ENCODE peak calls at places on chromosomes 2 and 18, in six cellular contexts. One of them, this sample, is unnamed.

GRCh38 chr18:46290440-46291020 is 186.3 kb downstream of the HAUS1 start:
- DNase-seq in HCT116: no peak
- DNase-seq in suprapubic skin: no peak
- DNase-seq in heart left ventricle: no peak
- DNase-seq in thyroid gland: no peak
- DNase-seq in uterus: no peak
- DNase-seq in this sample: no peak

GRCh38 chr18:58402247-58402646 is 226.6 kb downstream of the ALPK2 start:
- DNase-seq in HCT116: no peak
- DNase-seq in suprapubic skin: no peak
- DNase-seq in heart left ventricle: no peak
- DNase-seq in thyroid gland: peak; percentile 26
- DNase-seq in uterus: no peak
- DNase-seq in this sample: no peak

GRCh38 chr18:23239885-23240608 is 104.8 kb downstream of the CABLES1 start:
- DNase-seq in HCT116: no peak
- DNase-seq in suprapubic skin: no peak
- DNase-seq in heart left ventricle: no peak
- DNase-seq in thyroid gland: no peak
- DNase-seq in uterus: no peak
- DNase-seq in this sample: no peak

GRCh38 chr2:218186355-218186766 is 19.6 kb upstream of the CXCR1 start:
- DNase-seq in HCT116: peak; percentile 75
- DNase-seq in suprapubic skin: peak; percentile 71
- DNase-seq in heart left ventricle: peak; percentile 57
- DNase-seq in thyroid gland: peak; percentile 65
- DNase-seq in uterus: peak; percentile 44
- DNase-seq in this sample: peak; percentile 48

GRCh38 chr2:167653131-167653530 is 594.3 kb downstream of the STK39 start:
- DNase-seq in HCT116: no peak
- DNase-seq in suprapubic skin: no peak
- DNase-seq in heart left ventricle: no peak
- DNase-seq in thyroid gland: no peak
- DNase-seq in uterus: no peak
- DNase-seq in this sample: no peak

GRCh38 chr2:157894694-157895450 is 18.7 kb upstream of the ACVR1 start:
- DNase-seq in HCT116: no peak
- DNase-seq in suprapubic skin: no peak
- DNase-seq in heart left ventricle: no peak
- DNase-seq in thyroid gland: no peak
- DNase-seq in uterus: peak; percentile 30
- DNase-seq in this sample: no peak

GRCh38 chr2:191264647-191265079 is 19.5 kb downstream of the MYO1B start:
- DNase-seq in HCT116: no peak
- DNase-seq in suprapubic skin: no peak
- DNase-seq in heart left ventricle: no peak
- DNase-seq in thyroid gland: no peak
- DNase-seq in uterus: no peak
- DNase-seq in this sample: peak; percentile 16

GRCh38 chr18:79496978-79497637 is 101.4 kb downstream of the NFATC1 start:
- DNase-seq in HCT116: no peak
- DNase-seq in suprapubic skin: peak; percentile 42
- DNase-seq in heart left ventricle: peak; percentile 73
- DNase-seq in thyroid gland: peak; percentile 7
- DNase-seq in uterus: peak; percentile 80
- DNase-seq in this sample: no peak

GRCh38 chr2:115946891-115947290 is 1504.5 kb downstream of the DPP10 start:
- DNase-seq in HCT116: no peak
- DNase-seq in suprapubic skin: no peak
- DNase-seq in heart left ventricle: no peak
- DNase-seq in thyroid gland: no peak
- DNase-seq in uterus: no peak
- DNase-seq in this sample: no peak

GRCh38 chr2:111975053-111975552 is 76.7 kb downstream of the MERTK start:
- DNase-seq in HCT116: peak; percentile 97
- DNase-seq in suprapubic skin: no peak
- DNase-seq in heart left ventricle: no peak
- DNase-seq in thyroid gland: peak; percentile 5
- DNase-seq in uterus: no peak
- DNase-seq in this sample: peak; percentile 49

GRCh38 chr2:50922506-50922905 is 109.4 kb downstream of the NRXN1 start:
- DNase-seq in HCT116: no peak
- DNase-seq in suprapubic skin: no peak
- DNase-seq in heart left ventricle: no peak
- DNase-seq in thyroid gland: no peak
- DNase-seq in uterus: no peak
- DNase-seq in this sample: no peak

GRCh38 chr18:8767356-8767755 is 62.0 kb downstream of the MTCL1 start:
- DNase-seq in HCT116: no peak
- DNase-seq in suprapubic skin: no peak
- DNase-seq in heart left ventricle: no peak
- DNase-seq in thyroid gland: no peak
- DNase-seq in uterus: no peak
- DNase-seq in this sample: no peak

GRCh38 chr18:33749831-33750230 is 171.8 kb downstream of the ASXL3 start:
- DNase-seq in HCT116: no peak
- DNase-seq in suprapubic skin: no peak
- DNase-seq in heart left ventricle: no peak
- DNase-seq in thyroid gland: no peak
- DNase-seq in uterus: no peak
- DNase-seq in this sample: no peak

GRCh38 chr2:239039479-239039861 is 191.6 kb downstream of the TWIST2 start:
- DNase-seq in HCT116: no peak
- DNase-seq in suprapubic skin: peak; percentile 33
- DNase-seq in heart left ventricle: peak; percentile 14
- DNase-seq in thyroid gland: no peak
- DNase-seq in uterus: no peak
- DNase-seq in this sample: no peak

GRCh38 chr2:231528636-231529030 is 1.6 kb downstream of the NMUR1 start:
- DNase-seq in HCT116: no peak
- DNase-seq in suprapubic skin: no peak
- DNase-seq in heart left ventricle: no peak
- DNase-seq in thyroid gland: no peak
- DNase-seq in uterus: no peak
- DNase-seq in this sample: no peak

GRCh38 chr2:128769457-128770142 is 450.9 kb upstream of the HS6ST1 start:
- DNase-seq in HCT116: no peak
- DNase-seq in suprapubic skin: peak; percentile 40
- DNase-seq in heart left ventricle: no peak
- DNase-seq in thyroid gland: no peak
- DNase-seq in uterus: no peak
- DNase-seq in this sample: no peak

GRCh38 chr2:61157371-61158003 is 4.5 kb upstream of the C2orf74 start:
- DNase-seq in HCT116: no peak
- DNase-seq in suprapubic skin: no peak
- DNase-seq in heart left ventricle: no peak
- DNase-seq in thyroid gland: no peak
- DNase-seq in uterus: no peak
- DNase-seq in this sample: no peak

GRCh38 chr18:65587491-65587890 is 163.3 kb upstream of the CDH7 start:
- DNase-seq in HCT116: no peak
- DNase-seq in suprapubic skin: no peak
- DNase-seq in heart left ventricle: no peak
- DNase-seq in thyroid gland: no peak
- DNase-seq in uterus: no peak
- DNase-seq in this sample: no peak

GRCh38 chr18:54776282-54776977 is 51.8 kb upstream of the RAB27B start:
- DNase-seq in HCT116: peak; percentile 95
- DNase-seq in suprapubic skin: no peak
- DNase-seq in heart left ventricle: no peak
- DNase-seq in thyroid gland: no peak
- DNase-seq in uterus: no peak
- DNase-seq in this sample: peak; percentile 30

GRCh38 chr18:35010983-35011382 is 30.2 kb upstream of the MAPRE2 start:
- DNase-seq in HCT116: no peak
- DNase-seq in suprapubic skin: no peak
- DNase-seq in heart left ventricle: no peak
- DNase-seq in thyroid gland: no peak
- DNase-seq in uterus: no peak
- DNase-seq in this sample: no peak

GRCh38 chr2:85420743-85421705 is 2.5 kb downstream of the SH2D6 start:
- DNase-seq in HCT116: no peak
- DNase-seq in suprapubic skin: peak; percentile 94
- DNase-seq in heart left ventricle: peak; percentile 93
- DNase-seq in thyroid gland: peak; percentile 91
- DNase-seq in uterus: peak; percentile 85
- DNase-seq in this sample: peak; percentile 71

GRCh38 chr2:85414761-85415498 is 3.6 kb upstream of the SH2D6 start:
- DNase-seq in HCT116: no peak
- DNase-seq in suprapubic skin: peak; percentile 63
- DNase-seq in heart left ventricle: no peak
- DNase-seq in thyroid gland: peak; percentile 68
- DNase-seq in uterus: no peak
- DNase-seq in this sample: no peak

GRCh38 chr2:85421706-85422457 is 3.4 kb downstream of the SH2D6 start:
- DNase-seq in HCT116: no peak
- DNase-seq in suprapubic skin: no peak
- DNase-seq in heart left ventricle: no peak
- DNase-seq in thyroid gland: peak; percentile 68
- DNase-seq in uterus: no peak
- DNase-seq in this sample: no peak

GRCh38 chr2:85419009-85419711 is 646 bp downstream of the SH2D6 start:
- DNase-seq in HCT116: no peak
- DNase-seq in suprapubic skin: no peak
- DNase-seq in heart left ventricle: no peak
- DNase-seq in thyroid gland: peak; percentile 33
- DNase-seq in uterus: no peak
- DNase-seq in this sample: no peak

GRCh38 chr2:85418132-85419008 is at the start of gene SH2D6:
- DNase-seq in HCT116: peak; percentile 52
- DNase-seq in suprapubic skin: peak; percentile 93
- DNase-seq in heart left ventricle: peak; percentile 91
- DNase-seq in thyroid gland: peak; percentile 83
- DNase-seq in uterus: peak; percentile 86
- DNase-seq in this sample: peak; percentile 76
- TF ChIP-seq POLR2A in HCT116: peak; percentile 28
- TF ChIP-seq POLR2A in suprapubic skin: no peak
- TF ChIP-seq POLR2A in heart left ventricle: peak; percentile 71
- TF ChIP-seq POLR2A in thyroid gland: no peak
- TF ChIP-seq POLR2A in uterus: peak; percentile 81
- TF ChIP-seq POLR2A in this sample: peak; percentile 12

GRCh38 chr18:44681611-44682010 is 923 bp downstream of the SETBP1 start:
- DNase-seq in HCT116: no peak
- DNase-seq in suprapubic skin: no peak
- DNase-seq in heart left ventricle: no peak
- DNase-seq in thyroid gland: no peak
- DNase-seq in uterus: no peak
- DNase-seq in this sample: no peak

GRCh38 chr18:44680271-44681038 is at the start of gene SETBP1:
- DNase-seq in HCT116: no peak
- DNase-seq in suprapubic skin: peak; percentile 83
- DNase-seq in heart left ventricle: peak; percentile 82
- DNase-seq in thyroid gland: peak; percentile 77
- DNase-seq in uterus: peak; percentile 87
- DNase-seq in this sample: no peak

GRCh38 chr18:44682181-44682870 is 1.6 kb downstream of the SETBP1 start:
- DNase-seq in HCT116: no peak
- DNase-seq in suprapubic skin: no peak
- DNase-seq in heart left ventricle: peak; percentile 24
- DNase-seq in thyroid gland: no peak
- DNase-seq in uterus: peak; percentile 76
- DNase-seq in this sample: no peak

GRCh38 chr18:44679912-44680270 is 797 bp upstream of the SETBP1 start:
- DNase-seq in HCT116: no peak
- DNase-seq in suprapubic skin: no peak
- DNase-seq in heart left ventricle: peak; percentile 78
- DNase-seq in thyroid gland: peak; percentile 65
- DNase-seq in uterus: peak; percentile 71
- DNase-seq in this sample: no peak

DNA sequence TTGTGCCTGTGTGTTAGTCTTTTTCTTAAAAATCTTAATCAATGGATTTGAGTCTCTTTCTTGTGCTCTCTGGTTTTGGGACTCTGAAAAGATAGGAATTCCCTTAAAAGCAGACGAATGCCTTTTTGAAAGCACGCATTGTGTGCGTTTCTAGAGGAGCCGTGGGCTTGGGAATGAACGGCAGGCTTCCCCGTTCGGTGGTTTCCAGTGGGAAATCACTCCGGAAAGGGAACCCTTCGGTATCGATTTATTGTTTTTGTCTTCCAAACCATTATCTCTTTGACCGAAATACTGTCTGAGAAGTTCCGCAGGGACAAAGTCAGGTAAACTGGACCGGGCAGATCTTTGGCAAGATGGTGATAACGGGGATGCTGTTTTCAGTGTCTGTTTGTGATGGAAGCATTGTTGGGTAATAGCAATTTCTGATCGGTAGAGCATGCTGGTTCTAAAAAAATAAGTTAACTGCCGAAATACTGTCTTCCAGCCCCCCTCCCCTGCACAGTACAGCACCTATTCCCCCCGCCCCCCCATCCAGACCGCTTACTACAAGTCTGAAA is 429 bp downstream of the SETBP1 start:
- DNase-seq in HCT116: no peak
- DNase-seq in suprapubic skin: no peak
- DNase-seq in heart left ventricle: no peak
- DNase-seq in thyroid gland: no peak
- DNase-seq in uterus: peak; percentile 30
- DNase-seq in this sample: no peak
- TF ChIP-seq POLR2A in HCT116: no peak
- TF ChIP-seq POLR2A in suprapubic skin: no peak
- TF ChIP-seq POLR2A in heart left ventricle: no peak
- TF ChIP-seq POLR2A in thyroid gland: no peak
- TF ChIP-seq POLR2A in uterus: no peak
- TF ChIP-seq POLR2A in this sample: no peak

GRCh38 chr2:27282892-27283291 is 663 bp downstream of the TRIM54 start:
- DNase-seq in HCT116: no peak
- DNase-seq in suprapubic skin: no peak
- DNase-seq in heart left ventricle: peak; percentile 50
- DNase-seq in thyroid gland: no peak
- DNase-seq in uterus: no peak
- DNase-seq in this sample: no peak
- TF ChIP-seq POLR2A in HCT116: no peak
- TF ChIP-seq POLR2A in suprapubic skin: no peak
- TF ChIP-seq POLR2A in heart left ventricle: peak; percentile 40
- TF ChIP-seq POLR2A in thyroid gland: no peak
- TF ChIP-seq POLR2A in uterus: no peak
- TF ChIP-seq POLR2A in this sample: no peak

DNA sequence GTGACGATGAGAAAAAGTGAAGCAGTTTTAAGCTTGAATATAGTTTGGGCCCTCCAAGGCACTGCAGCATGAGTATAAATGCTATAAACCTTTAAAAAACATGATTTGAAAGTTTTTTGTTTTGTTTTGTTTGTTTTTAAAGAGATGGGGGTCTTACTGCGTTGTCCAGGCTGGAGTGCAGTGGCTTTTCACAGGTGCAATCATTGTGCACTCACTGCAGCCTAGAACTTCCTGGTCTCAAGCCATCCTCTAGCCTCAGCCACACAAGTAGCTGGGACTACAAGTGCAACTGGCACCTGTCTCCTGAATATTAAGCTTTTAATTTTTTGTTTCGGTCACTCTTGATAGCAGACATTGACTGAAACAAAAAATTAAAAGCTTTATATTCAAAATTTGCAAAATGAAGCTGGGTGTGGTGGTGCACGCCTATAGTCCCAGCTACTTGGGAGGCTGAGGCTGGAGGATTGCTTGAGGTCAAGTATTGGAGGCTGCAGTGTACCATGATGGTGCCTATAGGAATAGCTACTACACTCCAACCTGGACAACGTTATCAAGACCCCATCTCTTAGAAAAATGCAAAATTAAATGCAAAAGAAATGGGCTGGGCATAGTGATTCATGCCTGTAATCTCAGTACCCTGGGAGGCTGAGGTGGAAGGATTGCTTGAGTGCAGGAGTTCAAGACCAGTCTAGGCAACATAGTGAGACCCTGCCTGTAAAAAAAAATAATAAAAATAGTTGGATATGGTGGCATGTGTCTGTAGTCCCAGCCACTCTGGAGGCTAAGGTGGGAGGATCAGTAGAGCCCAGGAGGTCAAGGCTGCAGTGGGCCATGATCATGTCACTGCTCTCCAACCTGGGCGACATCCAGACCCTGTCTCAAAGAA is 15.0 kb downstream of the FZD5 start:
- DNase-seq in HCT116: no peak
- DNase-seq in suprapubic skin: no peak
- DNase-seq in heart left ventricle: no peak
- DNase-seq in thyroid gland: no peak
- DNase-seq in uterus: no peak
- DNase-seq in this sample: no peak
- TF ChIP-seq POLR2A in HCT116: no peak
- TF ChIP-seq POLR2A in suprapubic skin: no peak
- TF ChIP-seq POLR2A in heart left ventricle: no peak
- TF ChIP-seq POLR2A in thyroid gland: no peak
- TF ChIP-seq POLR2A in uterus: no peak
- TF ChIP-seq POLR2A in this sample: no peak